ENCODE peak calls at places on chromosomes 11 and 22, in seven cellular contexts. One of them, this sample, is unnamed.

GRCh38 chr11:8070417-8071101 is 10.5 kb upstream of the TUB start:
- DNase-seq in H54: peak; percentile 70
- DNase-seq in IMR-90: peak; percentile 61
- DNase-seq in breast epithelium: no peak
- DNase-seq in spleen: no peak
- DNase-seq in adrenal gland: no peak
- DNase-seq in suprapubic skin: peak; percentile 44
- DNase-seq in this sample: no peak

GRCh38 chr11:44301856-44302231 is 8.1 kb downstream of the ALX4 start:
- DNase-seq in IMR-90: no peak
- DNase-seq in adrenal gland: peak; percentile 68
- DNase-seq in breast epithelium: no peak
- DNase-seq in spleen: no peak
- DNase-seq in H54: peak; percentile 100
- DNase-seq in suprapubic skin: no peak
- DNase-seq in this sample: no peak

GRCh38 chr22:47334596-47334995 is 572.1 kb downstream of the TBC1D22A start:
- DNase-seq in breast epithelium: no peak
- DNase-seq in suprapubic skin: no peak
- DNase-seq in spleen: no peak
- DNase-seq in adrenal gland: no peak
- DNase-seq in IMR-90: no peak
- DNase-seq in H54: no peak
- DNase-seq in this sample: peak; percentile 36

GRCh38 chr11:82889133-82890001 is 10.9 kb downstream of the PRCP start:
- DNase-seq in breast epithelium: no peak
- DNase-seq in H54: no peak
- DNase-seq in IMR-90: peak; percentile 7
- DNase-seq in adrenal gland: no peak
- DNase-seq in spleen: no peak
- DNase-seq in suprapubic skin: no peak
- DNase-seq in this sample: no peak

GRCh38 chr11:74278721-74279148 is 32.7 kb downstream of the P4HA3 start:
- DNase-seq in breast epithelium: no peak
- DNase-seq in H54: peak; percentile 32
- DNase-seq in adrenal gland: peak; percentile 69
- DNase-seq in IMR-90: peak; percentile 100
- DNase-seq in spleen: no peak
- DNase-seq in suprapubic skin: peak; percentile 65
- DNase-seq in this sample: no peak

GRCh38 chr22:26568207-26568706 is 21.7 kb downstream of the TPST2 start:
- DNase-seq in spleen: no peak
- DNase-seq in IMR-90: peak; percentile 12
- DNase-seq in suprapubic skin: no peak
- DNase-seq in H54: no peak
- DNase-seq in adrenal gland: no peak
- DNase-seq in breast epithelium: no peak
- DNase-seq in this sample: peak; percentile 50

GRCh38 chr11:58596621-58597020 is 17.8 kb downstream of the ZFP91 start:
- DNase-seq in IMR-90: no peak
- DNase-seq in H54: no peak
- DNase-seq in breast epithelium: no peak
- DNase-seq in spleen: no peak
- DNase-seq in adrenal gland: no peak
- DNase-seq in suprapubic skin: no peak
- DNase-seq in this sample: no peak

GRCh38 chr11:358129-358805 is 11.0 kb upstream of the B4GALNT4 start:
- DNase-seq in IMR-90: no peak
- DNase-seq in suprapubic skin: no peak
- DNase-seq in H54: no peak
- DNase-seq in adrenal gland: peak; percentile 3
- DNase-seq in breast epithelium: peak; percentile 43
- DNase-seq in spleen: peak; percentile 61
- DNase-seq in this sample: no peak

GRCh38 chr11:132058211-132058772 is 687.9 kb downstream of the NTM start:
- DNase-seq in suprapubic skin: no peak
- DNase-seq in breast epithelium: no peak
- DNase-seq in adrenal gland: peak; percentile 20
- DNase-seq in spleen: no peak
- DNase-seq in H54: no peak
- DNase-seq in IMR-90: peak; percentile 61
- DNase-seq in this sample: no peak

GRCh38 chr11:14259186-14259784 is 99.7 kb downstream of the RRAS2 start:
- DNase-seq in H54: no peak
- DNase-seq in IMR-90: no peak
- DNase-seq in breast epithelium: no peak
- DNase-seq in suprapubic skin: no peak
- DNase-seq in adrenal gland: no peak
- DNase-seq in spleen: no peak
- DNase-seq in this sample: no peak
- TF ChIP-seq POLR2A in H54: no peak
- TF ChIP-seq POLR2A in IMR-90: no peak
- TF ChIP-seq POLR2A in breast epithelium: no peak
- TF ChIP-seq POLR2A in suprapubic skin: no peak
- TF ChIP-seq POLR2A in adrenal gland: no peak
- TF ChIP-seq POLR2A in spleen: no peak
- TF ChIP-seq POLR2A in this sample: no peak

GRCh38 chr22:42280836-42281235 is 10.4 kb upstream of the TCF20 start:
- DNase-seq in adrenal gland: no peak
- DNase-seq in breast epithelium: peak; percentile 28
- DNase-seq in spleen: peak; percentile 51
- DNase-seq in H54: no peak
- DNase-seq in IMR-90: no peak
- DNase-seq in suprapubic skin: peak; percentile 42
- DNase-seq in this sample: no peak

GRCh38 chr22:42282252-42282942 is 11.9 kb upstream of the TCF20 start:
- DNase-seq in suprapubic skin: no peak
- DNase-seq in H54: no peak
- DNase-seq in spleen: peak; percentile 62
- DNase-seq in breast epithelium: peak; percentile 30
- DNase-seq in adrenal gland: no peak
- DNase-seq in IMR-90: no peak
- DNase-seq in this sample: no peak

GRCh38 chr22:42282943-42283287 is 12.5 kb upstream of the TCF20 start:
- DNase-seq in adrenal gland: no peak
- DNase-seq in breast epithelium: no peak
- DNase-seq in H54: no peak
- DNase-seq in spleen: no peak
- DNase-seq in suprapubic skin: no peak
- DNase-seq in IMR-90: no peak
- DNase-seq in this sample: no peak

GRCh38 chr22:42281284-42281683 is 10.8 kb upstream of the TCF20 start:
- DNase-seq in H54: no peak
- DNase-seq in breast epithelium: peak; percentile 35
- DNase-seq in IMR-90: no peak
- DNase-seq in adrenal gland: no peak
- DNase-seq in spleen: peak; percentile 60
- DNase-seq in suprapubic skin: no peak
- DNase-seq in this sample: no peak

DNA sequence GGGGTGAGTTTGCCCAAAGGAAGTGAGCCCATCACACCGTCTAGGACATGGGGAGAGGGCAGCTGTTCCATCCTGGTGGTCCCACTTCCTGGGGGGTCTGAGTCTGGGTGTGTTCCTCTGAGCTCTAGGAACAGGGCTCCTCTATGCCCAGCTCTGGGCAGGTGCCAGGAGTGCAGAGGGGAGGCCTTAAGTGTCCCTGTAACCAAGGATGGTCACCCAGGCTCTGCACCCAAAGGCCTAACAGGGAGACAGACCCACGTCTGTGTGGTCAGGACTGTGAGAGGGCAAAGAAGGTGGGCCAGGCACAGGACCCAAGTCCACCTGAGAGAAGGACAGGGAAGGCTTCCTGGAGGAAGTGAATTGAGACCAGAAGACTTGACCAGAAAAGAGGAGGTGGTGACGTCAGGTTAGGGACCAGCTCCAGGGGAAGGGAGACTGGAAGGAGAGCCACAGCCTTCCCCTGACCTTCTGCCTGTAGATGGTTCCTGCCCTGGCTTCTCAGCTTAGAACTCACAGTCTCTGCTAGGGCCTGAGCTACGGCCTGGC is 11.3 kb upstream of the TCF20 start:
- DNase-seq in adrenal gland: no peak
- DNase-seq in breast epithelium: no peak
- DNase-seq in suprapubic skin: no peak
- DNase-seq in IMR-90: no peak
- DNase-seq in H54: no peak
- DNase-seq in spleen: peak; percentile 24
- DNase-seq in this sample: no peak
- TF ChIP-seq POLR2A in adrenal gland: no peak
- TF ChIP-seq POLR2A in breast epithelium: no peak
- TF ChIP-seq POLR2A in suprapubic skin: no peak
- TF ChIP-seq POLR2A in IMR-90: no peak
- TF ChIP-seq POLR2A in H54: no peak
- TF ChIP-seq POLR2A in spleen: no peak
- TF ChIP-seq POLR2A in this sample: no peak

DNA sequence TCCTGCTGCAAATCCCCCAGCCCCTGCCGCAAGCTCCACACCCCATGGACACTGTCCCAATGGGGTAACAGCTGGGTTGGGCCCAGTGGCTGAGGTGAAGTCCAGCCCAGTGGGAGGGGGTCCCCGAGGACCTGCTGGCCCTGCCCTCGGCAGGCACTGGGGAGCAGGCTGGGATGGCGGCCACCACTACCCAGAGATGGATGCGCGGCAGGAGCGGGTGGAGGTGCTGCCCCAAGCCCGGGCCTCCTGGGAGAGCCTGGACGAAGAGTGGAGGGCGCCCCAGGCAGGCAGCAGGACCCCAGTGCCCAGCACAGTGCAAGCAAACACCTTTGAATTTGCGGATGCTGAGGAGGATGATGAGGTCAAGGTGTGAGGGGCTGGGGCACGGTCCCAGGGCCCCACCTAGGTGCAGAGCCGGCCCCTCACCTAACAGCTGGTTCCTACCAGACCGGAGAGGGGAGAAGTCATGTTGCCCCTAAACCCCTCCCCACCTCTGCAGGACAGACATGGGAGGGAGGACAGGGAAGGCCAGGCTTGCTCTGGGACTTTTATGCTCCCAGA is 8.2 kb downstream of the CDC42EP1 start:
- DNase-seq in suprapubic skin: no peak
- DNase-seq in breast epithelium: no peak
- DNase-seq in H54: no peak
- DNase-seq in adrenal gland: no peak
- DNase-seq in IMR-90: no peak
- DNase-seq in spleen: no peak
- DNase-seq in this sample: no peak
- TF ChIP-seq POLR2A in suprapubic skin: no peak
- TF ChIP-seq POLR2A in breast epithelium: no peak
- TF ChIP-seq POLR2A in H54: no peak
- TF ChIP-seq POLR2A in adrenal gland: no peak
- TF ChIP-seq POLR2A in IMR-90: no peak
- TF ChIP-seq POLR2A in spleen: no peak
- TF ChIP-seq POLR2A in this sample: no peak

GRCh38 chr22:30270841-30271240 is 4.2 kb upstream of the OSM start:
- DNase-seq in H54: no peak
- DNase-seq in breast epithelium: no peak
- DNase-seq in adrenal gland: peak; percentile 68
- DNase-seq in suprapubic skin: no peak
- DNase-seq in spleen: peak; percentile 94
- DNase-seq in IMR-90: peak; percentile 81
- DNase-seq in this sample: no peak

GRCh38 chr22:30275625-30276024 is 9.0 kb upstream of the OSM start:
- DNase-seq in H54: no peak
- DNase-seq in suprapubic skin: no peak
- DNase-seq in adrenal gland: no peak
- DNase-seq in IMR-90: no peak
- DNase-seq in breast epithelium: no peak
- DNase-seq in spleen: no peak
- DNase-seq in this sample: no peak

GRCh38 chr22:30272781-30273180 is 6.1 kb upstream of the OSM start:
- DNase-seq in spleen: no peak
- DNase-seq in breast epithelium: no peak
- DNase-seq in adrenal gland: no peak
- DNase-seq in IMR-90: no peak
- DNase-seq in suprapubic skin: no peak
- DNase-seq in H54: no peak
- DNase-seq in this sample: no peak

GRCh38 chr22:30274061-30274812 is 7.6 kb upstream of the OSM start:
- DNase-seq in suprapubic skin: no peak
- DNase-seq in IMR-90: no peak
- DNase-seq in spleen: no peak
- DNase-seq in adrenal gland: no peak
- DNase-seq in breast epithelium: no peak
- DNase-seq in H54: no peak
- DNase-seq in this sample: no peak

DNA sequence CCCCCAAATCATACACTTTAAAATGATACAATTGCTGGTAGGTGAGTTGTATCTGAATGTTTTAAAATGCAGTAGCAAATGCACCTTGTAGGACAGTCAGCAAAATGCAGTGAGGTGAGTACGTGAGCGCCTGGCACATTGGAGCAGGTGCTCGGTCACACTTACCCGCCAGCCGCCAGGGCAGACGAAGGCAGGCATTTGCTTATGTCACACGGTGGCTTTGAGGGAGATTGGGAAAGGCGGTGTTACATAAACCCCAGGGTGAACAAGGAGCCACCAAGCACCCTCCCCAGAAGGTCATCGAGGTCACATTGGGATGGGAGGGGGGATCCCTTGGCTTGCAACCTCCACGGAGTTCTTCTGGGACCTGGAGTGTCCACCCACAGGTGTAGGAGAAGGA is 6.5 kb upstream of the OSM start:
- DNase-seq in H54: no peak
- DNase-seq in IMR-90: no peak
- DNase-seq in spleen: no peak
- DNase-seq in breast epithelium: no peak
- DNase-seq in suprapubic skin: no peak
- DNase-seq in adrenal gland: no peak
- DNase-seq in this sample: no peak
- TF ChIP-seq POLR2A in H54: no peak
- TF ChIP-seq POLR2A in IMR-90: no peak
- TF ChIP-seq POLR2A in spleen: no peak
- TF ChIP-seq POLR2A in breast epithelium: no peak
- TF ChIP-seq POLR2A in suprapubic skin: no peak
- TF ChIP-seq POLR2A in adrenal gland: no peak
- TF ChIP-seq POLR2A in this sample: no peak

DNA sequence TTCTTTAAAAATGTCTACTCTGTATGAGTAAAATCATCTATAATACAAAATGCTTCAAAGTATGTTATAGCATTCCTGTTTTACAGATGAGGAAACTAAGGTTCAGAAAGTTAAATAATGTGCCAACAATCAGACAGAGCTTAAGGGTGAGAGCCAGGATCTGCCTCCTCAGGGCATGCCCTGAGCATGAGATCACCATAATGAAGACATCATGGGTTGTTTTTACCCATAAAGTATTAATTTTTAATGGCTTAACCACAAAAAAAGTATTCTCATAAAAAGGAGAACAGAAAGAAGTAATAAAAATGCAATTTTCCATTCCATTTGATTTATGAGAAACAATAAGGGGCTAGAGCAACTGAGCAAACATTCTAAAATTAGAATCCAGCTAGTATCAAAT is 534.3 kb upstream of the ARHGAP42 start:
- DNase-seq in H54: no peak
- DNase-seq in IMR-90: no peak
- DNase-seq in spleen: no peak
- DNase-seq in suprapubic skin: no peak
- DNase-seq in adrenal gland: no peak
- DNase-seq in breast epithelium: no peak
- DNase-seq in this sample: no peak
- TF ChIP-seq POLR2A in H54: no peak
- TF ChIP-seq POLR2A in IMR-90: no peak
- TF ChIP-seq POLR2A in spleen: no peak
- TF ChIP-seq POLR2A in suprapubic skin: no peak
- TF ChIP-seq POLR2A in adrenal gland: no peak
- TF ChIP-seq POLR2A in breast epithelium: no peak
- TF ChIP-seq POLR2A in this sample: no peak

This sample was measured in lower leg skin.